ENCODE peak calls at places on chromosome 9, in ten cellular contexts. W, C, A, T, K, S, B, E, Q and U are unnamed samples.
A peak's percentile ranks its signal among the peaks of the same experiment; 100 is the strongest.

GRCh38 chr9:93960221-93960970 is 5.2 kb upstream of the BARX1 start:
- DNase-seq in E (no peak), W (peak; percentile 53), C (no peak), A (no peak), S (no peak), Q (no peak), B (no peak), K (peak; percentile 58), T (no peak), U (peak; percentile 41)

GRCh38 chr9:91639054-91639453 is 215.4 kb upstream of the NFIL3 start:
- DNase-seq in E (no peak), W (no peak), A (no peak), Q (no peak), B (no peak), K (no peak), S (no peak), C (no peak), T (no peak), U (no peak)

GRCh38 chr9:136059321-136059791 is 35.7 kb downstream of the NACC2 start:
- DNase-seq in B (peak; percentile 50), T (no peak), C (no peak), A (no peak), Q (no peak), W (no peak), K (no peak), S (no peak), E (no peak), U (no peak)

GRCh38 chr9:110255417-110256141 is 728 bp downstream of the TXN start:
- DNase-seq in E (no peak), S (no peak), C (no peak), Q (no peak), K (peak; percentile 85), A (peak; percentile 44), T (no peak), B (peak; percentile 80), W (peak; percentile 84), U (peak; percentile 83)

GRCh38 chr9:110950041-110950645 is 88.1 kb downstream of the LPAR1 start:
- DNase-seq in B (no peak), T (no peak), E (no peak), S (no peak), A (no peak), W (no peak), C (no peak), Q (no peak), K (no peak), U (no peak)

GRCh38 chr9:5949103-5949699 is 58.5 kb downstream of the MLANA start:
- DNase-seq in W (no peak), Q (no peak), T (peak; percentile 2), K (no peak), C (no peak), B (no peak), A (no peak), E (no peak), S (no peak), U (no peak)

GRCh38 chr9:135247174-135247930 is 159.9 kb downstream of the OLFM1 start:
- DNase-seq in S (no peak), K (no peak), W (no peak), Q (no peak), T (no peak), E (no peak), C (no peak), B (peak; percentile 26), A (no peak), U (peak; percentile 29)

GRCh38 chr9:106393226-106393625 is 469.7 kb upstream of the ZNF462 start:
- DNase-seq in T (no peak), B (no peak), A (no peak), C (no peak), W (no peak), Q (no peak), K (no peak), E (no peak), S (no peak), U (no peak)

GRCh38 chr9:2157277-2158105 is 142.3 kb downstream of the SMARCA2 start:
- DNase-seq in E (no peak), A (peak; percentile 22), T (peak; percentile 7), B (no peak), W (peak; percentile 46), C (peak; percentile 47), K (peak; percentile 30), Q (no peak), S (no peak), U (no peak)

GRCh38 chr9:96189995-96190394 is 112.0 kb downstream of the HSD17B3 start:
- DNase-seq in S (no peak), K (no peak), A (no peak), Q (no peak), W (no peak), T (no peak), E (no peak), C (no peak), B (no peak), U (no peak)